ENCODE peak calls at places on chromosomes 7 and 10, in six cellular contexts. H is astrocyte, J is adrenal gland, T is ovary, Q is right cardiac atrium, P is cardiac muscle cell. X is an unnamed sample.

GRCh38 chr10:71078454-71079145 is 133.8 kb upstream of the UNC5B start:
- DNase-seq in H (no peak), J (no peak), T (no peak), Q (peak; percentile 16), P (no peak), X (no peak)

GRCh38 chr10:77586719-77587423 is 50.7 kb downstream of the KCNMA1 start:
- DNase-seq in H (peak; percentile 72), J (no peak), T (no peak), Q (no peak), P (peak; percentile 88), X (no peak)

GRCh38 chr7:28509256-28510021 is 97.1 kb downstream of the CREB5 start:
- DNase-seq in H (peak; percentile 36), J (no peak), T (no peak), Q (peak; percentile 45), P (peak; percentile 69), X (no peak)

GRCh38 chr10:79488303-79488702 is 24.0 kb upstream of the EIF5AL1 start:
- DNase-seq in H (peak; percentile 88), J (peak; percentile 42), T (peak; percentile 78), Q (peak; percentile 90), P (peak; percentile 95), X (no peak)

GRCh38 chr7:134613623-134614347 is 32.9 kb upstream of the BPGM start:
- DNase-seq in H (peak; percentile 98), J (no peak), T (no peak), Q (no peak), P (peak; percentile 95), X (no peak)

GRCh38 chr7:65233409-65234034 is 140.1 kb upstream of the ZNF92 start:
- DNase-seq in H (no peak), J (no peak), T (no peak), Q (no peak), P (no peak), X (no peak)

GRCh38 chr10:80136134-80136571 is 3.6 kb downstream of the PLAC9 start:
- DNase-seq in H (peak; percentile 45), J (peak; percentile 50), T (peak; percentile 82), Q (peak; percentile 99), P (peak; percentile 96), X (no peak)

GRCh38 chr7:1716263-1717094 is 46.4 kb downstream of the ELFN1 start:
- DNase-seq in H (peak; percentile 61), J (no peak), T (no peak), Q (no peak), P (peak; percentile 70), X (no peak)

GRCh38 chr10:36802523-36803153 is 322.8 kb upstream of the ANKRD30A start:
- DNase-seq in H (no peak), J (no peak), T (no peak), Q (peak; percentile 69), P (peak; percentile 24), X (no peak)

GRCh38 chr7:134599371-134599770 is 47.3 kb upstream of the BPGM start:
- DNase-seq in H (no peak), J (no peak), T (no peak), Q (no peak), P (peak; percentile 28), X (no peak)

GRCh38 chr7:75920431-75921161 is 5.6 kb downstream of the POR start:
- DNase-seq in H (peak; percentile 42), J (peak; percentile 86), T (no peak), Q (no peak), P (peak; percentile 83), X (no peak)

GRCh38 chr7:47195641-47196040 is 386.3 kb downstream of the TNS3 start:
- DNase-seq in H (no peak), J (no peak), T (no peak), Q (no peak), P (no peak), X (no peak)

GRCh38 chr10:6920072-6921019 is 340.3 kb upstream of the PRKCQ start:
- DNase-seq in H (peak; percentile 42), J (peak; percentile 70), T (peak; percentile 77), Q (peak; percentile 78), P (peak; percentile 53), X (peak; percentile 64)

GRCh38 chr10:78739411-78740053 is 329.2 kb upstream of the ZMIZ1 start:
- DNase-seq in H (no peak), J (no peak), T (no peak), Q (no peak), P (no peak), X (no peak)

GRCh38 chr7:140033036-140033435 is 29.7 kb downstream of the PARP12 start:
- DNase-seq in H (peak; percentile 69), J (no peak), T (no peak), Q (no peak), P (no peak), X (no peak)

GRCh38 chr10:62806246-62806645 is 1.7 kb downstream of the ADO start:
- DNase-seq in H (peak; percentile 10), J (no peak), T (no peak), Q (no peak), P (no peak), X (no peak)

GRCh38 chr10:62803993-62804383 is 532 bp upstream of the ADO start:
- DNase-seq in H (no peak), J (no peak), T (no peak), Q (no peak), P (no peak), X (no peak)

GRCh38 chr10:62810131-62810530 is 5.6 kb downstream of the ADO start:
- DNase-seq in H (no peak), J (no peak), T (no peak), Q (no peak), P (peak; percentile 62), X (no peak)

GRCh38 chr10:62804384-62805138 is at the start of gene ADO:
- DNase-seq in H (peak; percentile 72), J (peak; percentile 88), T (peak; percentile 91), Q (peak; percentile 95), P (peak; percentile 92), X (peak; percentile 79)

GRCh38 chr10:62805139-62806092 is 896 bp downstream of the ADO start:
- DNase-seq in H (peak; percentile 38), J (peak; percentile 46), T (peak; percentile 47), Q (peak; percentile 82), P (peak; percentile 54), X (no peak)
- H3K27ac ChIP-seq in H (peak overlapping the region; percentile 92), J (peak overlapping the region; percentile 99), T (peak overlapping the region; percentile 94), Q (peak overlapping the region; percentile 99), P (peak overlapping the region; percentile 96), X (peak overlapping the region; percentile 88)

DNA sequence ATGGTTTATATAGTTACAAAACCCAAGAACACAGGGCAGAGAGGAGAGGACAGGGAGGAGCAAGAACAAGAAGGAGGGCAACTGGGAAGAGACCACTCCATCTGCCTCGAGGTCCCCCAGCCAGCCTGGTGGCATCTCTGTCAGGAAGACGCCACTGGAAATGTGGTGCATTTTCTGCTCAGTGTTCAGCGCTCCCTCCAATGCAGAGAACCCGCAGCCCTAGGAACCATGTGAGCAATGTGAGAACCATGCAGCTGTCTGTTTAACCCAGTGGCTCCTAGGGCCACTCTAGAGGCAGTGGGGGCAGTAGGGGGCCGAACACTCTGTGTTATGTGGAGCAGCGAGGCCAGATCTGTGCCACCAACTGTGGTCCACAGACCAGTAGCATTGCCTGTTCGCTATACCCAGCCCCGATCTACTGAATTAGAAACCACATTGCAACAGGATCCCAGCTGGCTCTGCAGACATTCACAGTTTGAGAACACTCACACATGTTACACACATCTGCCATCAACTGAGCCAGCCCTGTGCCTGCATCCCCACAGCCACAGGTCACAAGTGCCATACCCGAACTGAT is 110.2 kb downstream of the CPXM2 start:
- DNase-seq in H (no peak), J (no peak), T (no peak), Q (no peak), P (no peak), X (no peak)
- H3K4me1 ChIP-seq in H (no peaks in the 10 kb centered on the region), J (no peaks in the 10 kb centered on the region), T (no peaks in the 10 kb centered on the region), Q (no peaks in the 10 kb centered on the region), P (no peaks in the 10 kb centered on the region), X (no peaks in the 10 kb centered on the region)

DNA sequence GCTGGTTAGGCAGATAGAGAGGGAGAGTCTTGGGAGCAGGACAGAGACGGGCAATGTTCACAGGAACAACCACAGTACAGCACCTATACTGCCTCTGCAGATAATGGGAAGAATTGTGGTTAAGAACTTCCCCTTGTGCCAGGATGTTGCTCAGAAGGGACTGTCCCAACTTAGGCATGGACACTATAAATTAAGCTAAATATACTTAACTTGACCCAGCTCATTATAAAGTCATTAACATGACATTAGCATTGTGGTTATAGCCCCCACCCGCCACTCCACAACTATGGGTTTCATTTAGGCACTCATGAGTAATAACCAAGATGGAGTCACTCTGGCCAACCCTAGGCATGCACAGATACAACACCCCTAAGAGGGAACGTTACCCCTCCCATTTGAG is 310.9 kb upstream of the NRG3 start:
- DNase-seq in H (no peak), J (no peak), T (no peak), Q (no peak), P (no peak), X (no peak)
- H3K27me3 ChIP-seq in H (no peaks in the 10 kb centered on the region), J (no peaks in the 10 kb centered on the region), T (no peaks in the 10 kb centered on the region), Q (no peaks in the 10 kb centered on the region), P (no peaks in the 10 kb centered on the region), X (no peaks in the 10 kb centered on the region)

GRCh38 chr7:80902035-80902434 is 16.8 kb downstream of the SEMA3C start:
- DNase-seq in H (no peak), J (no peak), T (no peak), Q (no peak), P (no peak), X (no peak)
- H3K27ac ChIP-seq in H (peak overlapping the region; percentile 15), J (no peak overlapping the region), T (no peak overlapping the region), Q (no peak overlapping the region), P (no peak overlapping the region), X (no peak overlapping the region)

DNA sequence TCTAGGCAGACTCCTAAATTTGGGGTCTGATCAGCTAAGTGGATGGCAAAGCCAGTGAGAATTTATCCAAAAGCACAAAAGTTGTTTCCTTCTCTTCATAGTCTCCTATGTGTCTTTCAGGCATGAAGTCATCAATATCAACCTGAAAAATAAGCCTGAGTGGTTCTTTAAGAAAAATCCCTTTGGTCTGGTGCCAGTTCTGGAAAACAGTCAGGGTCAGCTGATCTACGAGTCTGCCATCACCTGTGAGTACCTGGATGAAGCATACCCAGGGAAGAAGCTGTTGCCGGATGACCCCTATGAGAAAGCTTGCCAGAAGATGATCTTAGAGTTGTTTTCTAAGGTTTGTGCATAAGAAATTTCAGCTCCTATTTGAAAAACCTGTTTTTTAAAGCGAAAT is 4.8 kb downstream of the GSTO1 start:
- DNase-seq in H (no peak), J (no peak), T (no peak), Q (no peak), P (no peak), X (no peak)
- H3K4me1 ChIP-seq in H (peaks cover 32% of the 10 kb centered on the region), J (peaks cover 36% of the 10 kb centered on the region), T (peaks cover 2% of the 10 kb centered on the region), Q (peaks cover 4% of the 10 kb centered on the region), P (peaks cover 28% of the 10 kb centered on the region), X (peaks cover 58% of the 10 kb centered on the region)